ENCODE peak calls at places on chromosome 12, in five cellular contexts. One of them, this sample, is unnamed. For H3K4me1, the result is how much of the 10 kb centered on the place peaks cover.

GRCh38 chr12:33605776-33606175 is 166.2 kb upstream of the SYT10 start:
- DNase-seq in endothelial cell of umbilical vein: no peak
- DNase-seq in effector memory CD4-positive, alpha-beta T cell: no peak
- DNase-seq in psoas muscle: no peak
- DNase-seq in NT2/D1: peak
- DNase-seq in this sample: no peak

GRCh38 chr12:26088999-26089398 is 35.8 kb downstream of the BHLHE41 start:
- DNase-seq in endothelial cell of umbilical vein: no peak
- DNase-seq in effector memory CD4-positive, alpha-beta T cell: no peak
- DNase-seq in psoas muscle: no peak
- DNase-seq in NT2/D1: no peak
- DNase-seq in this sample: no peak

GRCh38 chr12:120598674-120599463 is 17.7 kb upstream of the POP5 start:
- DNase-seq in endothelial cell of umbilical vein: no peak
- DNase-seq in effector memory CD4-positive, alpha-beta T cell: no peak
- DNase-seq in psoas muscle: no peak
- DNase-seq in NT2/D1: no peak
- DNase-seq in this sample: peak

GRCh38 chr12:112270673-112271072 is 111.6 kb downstream of the HECTD4 start:
- DNase-seq in endothelial cell of umbilical vein: no peak
- DNase-seq in effector memory CD4-positive, alpha-beta T cell: no peak
- DNase-seq in psoas muscle: no peak
- DNase-seq in NT2/D1: no peak
- DNase-seq in this sample: no peak

GRCh38 chr12:112130461-112130998 is 5.2 kb downstream of the TRAFD1 start:
- DNase-seq in endothelial cell of umbilical vein: peak
- DNase-seq in effector memory CD4-positive, alpha-beta T cell: no peak
- DNase-seq in psoas muscle: no peak
- DNase-seq in NT2/D1: no peak
- DNase-seq in this sample: no peak

GRCh38 chr12:29879606-29880308 is 96.0 kb upstream of the TMTC1 start:
- DNase-seq in endothelial cell of umbilical vein: no peak
- DNase-seq in effector memory CD4-positive, alpha-beta T cell: no peak
- DNase-seq in psoas muscle: no peak
- DNase-seq in NT2/D1: peak
- DNase-seq in this sample: no peak

GRCh38 chr12:58980768-58981167 is 60.5 kb upstream of the LRIG3 start:
- DNase-seq in endothelial cell of umbilical vein: no peak
- DNase-seq in effector memory CD4-positive, alpha-beta T cell: no peak
- DNase-seq in psoas muscle: no peak
- DNase-seq in NT2/D1: no peak
- DNase-seq in this sample: no peak

GRCh38 chr12:19093218-19093617 is 36.3 kb upstream of the PLEKHA5 start:
- DNase-seq in endothelial cell of umbilical vein: no peak
- DNase-seq in effector memory CD4-positive, alpha-beta T cell: no peak
- DNase-seq in psoas muscle: no peak
- DNase-seq in NT2/D1: no peak
- DNase-seq in this sample: no peak

GRCh38 chr12:42463671-42464070 is 125.9 kb downstream of the PRICKLE1 start:
- DNase-seq in endothelial cell of umbilical vein: no peak
- DNase-seq in effector memory CD4-positive, alpha-beta T cell: no peak
- DNase-seq in psoas muscle: no peak
- DNase-seq in NT2/D1: no peak
- DNase-seq in this sample: no peak

GRCh38 chr12:94039199-94039840 is 109.1 kb upstream of the PLXNC1 start:
- DNase-seq in endothelial cell of umbilical vein: no peak
- DNase-seq in effector memory CD4-positive, alpha-beta T cell: no peak
- DNase-seq in psoas muscle: no peak
- DNase-seq in NT2/D1: no peak
- DNase-seq in this sample: no peak

GRCh38 chr12:108457006-108457733 is 57.9 kb upstream of the FICD start:
- DNase-seq in endothelial cell of umbilical vein: peak
- DNase-seq in effector memory CD4-positive, alpha-beta T cell: no peak
- DNase-seq in psoas muscle: no peak
- DNase-seq in NT2/D1: peak
- DNase-seq in this sample: no peak

GRCh38 chr12:88300931-88301330 is 158.8 kb downstream of the TMTC3 start:
- DNase-seq in endothelial cell of umbilical vein: no peak
- DNase-seq in effector memory CD4-positive, alpha-beta T cell: no peak
- DNase-seq in psoas muscle: no peak
- DNase-seq in NT2/D1: no peak
- DNase-seq in this sample: no peak

GRCh38 chr12:118164798-118165486 is 29.0 kb downstream of the PEBP1 start:
- DNase-seq in endothelial cell of umbilical vein: peak
- DNase-seq in effector memory CD4-positive, alpha-beta T cell: no peak
- DNase-seq in psoas muscle: no peak
- DNase-seq in NT2/D1: peak
- DNase-seq in this sample: no peak

GRCh38 chr12:54404061-54405004 is 14.7 kb downstream of the ITGA5 start:
- DNase-seq in endothelial cell of umbilical vein: peak
- DNase-seq in effector memory CD4-positive, alpha-beta T cell: peak
- DNase-seq in psoas muscle: no peak
- DNase-seq in NT2/D1: peak
- DNase-seq in this sample: no peak

GRCh38 chr12:77010637-77011548 is 54.5 kb downstream of the E2F7 start:
- DNase-seq in endothelial cell of umbilical vein: peak
- DNase-seq in effector memory CD4-positive, alpha-beta T cell: peak
- DNase-seq in psoas muscle: peak
- DNase-seq in NT2/D1: peak
- DNase-seq in this sample: peak

GRCh38 chr12:25940886-25941285 is 17.6 kb upstream of the RASSF8 start:
- DNase-seq in endothelial cell of umbilical vein: no peak
- DNase-seq in effector memory CD4-positive, alpha-beta T cell: no peak
- DNase-seq in psoas muscle: no peak
- DNase-seq in NT2/D1: no peak
- DNase-seq in this sample: no peak

GRCh38 chr12:95601626-95602025 is 50.4 kb upstream of the USP44 start:
- DNase-seq in endothelial cell of umbilical vein: no peak
- DNase-seq in effector memory CD4-positive, alpha-beta T cell: no peak
- DNase-seq in psoas muscle: no peak
- DNase-seq in NT2/D1: no peak
- DNase-seq in this sample: no peak

GRCh38 chr12:83042441-83043215 is 355.9 kb downstream of the TMTC2 start:
- DNase-seq in endothelial cell of umbilical vein: no peak
- DNase-seq in effector memory CD4-positive, alpha-beta T cell: no peak
- DNase-seq in psoas muscle: no peak
- DNase-seq in NT2/D1: no peak
- DNase-seq in this sample: no peak

GRCh38 chr12:1926274-1926673 is 7.8 kb upstream of the CACNA2D4 start:
- DNase-seq in endothelial cell of umbilical vein: no peak
- DNase-seq in effector memory CD4-positive, alpha-beta T cell: no peak
- DNase-seq in psoas muscle: no peak
- DNase-seq in NT2/D1: no peak
- DNase-seq in this sample: no peak

GRCh38 chr12:97960741-97961608 is 498.4 kb downstream of the RMST start:
- DNase-seq in endothelial cell of umbilical vein: peak
- DNase-seq in effector memory CD4-positive, alpha-beta T cell: no peak
- DNase-seq in psoas muscle: no peak
- DNase-seq in NT2/D1: peak
- DNase-seq in this sample: no peak

GRCh38 chr12:88924162-88924561 is 343.9 kb upstream of the KITLG start:
- DNase-seq in endothelial cell of umbilical vein: no peak
- DNase-seq in effector memory CD4-positive, alpha-beta T cell: no peak
- DNase-seq in psoas muscle: no peak
- DNase-seq in NT2/D1: no peak
- DNase-seq in this sample: no peak

GRCh38 chr12:57765003-57765697 is 1.7 kb downstream of the CYP27B1 start:
- DNase-seq in endothelial cell of umbilical vein: peak
- DNase-seq in effector memory CD4-positive, alpha-beta T cell: no peak
- DNase-seq in psoas muscle: peak
- DNase-seq in NT2/D1: no peak
- DNase-seq in this sample: peak

GRCh38 chr12:64826234-64826633 is 1.8 kb downstream of the TBC1D30 start:
- DNase-seq in endothelial cell of umbilical vein: peak
- DNase-seq in effector memory CD4-positive, alpha-beta T cell: no peak
- DNase-seq in psoas muscle: peak
- DNase-seq in NT2/D1: peak
- DNase-seq in this sample: peak

GRCh38 chr12:111807232-111807631 is 34.8 kb upstream of the MAPKAPK5 start:
- DNase-seq in endothelial cell of umbilical vein: no peak
- DNase-seq in effector memory CD4-positive, alpha-beta T cell: no peak
- DNase-seq in psoas muscle: no peak
- DNase-seq in NT2/D1: no peak
- DNase-seq in this sample: no peak

GRCh38 chr12:41277019-41277770 is 89.1 kb downstream of the PDZRN4 start:
- DNase-seq in endothelial cell of umbilical vein: peak
- DNase-seq in effector memory CD4-positive, alpha-beta T cell: no peak
- DNase-seq in psoas muscle: no peak
- DNase-seq in NT2/D1: peak
- DNase-seq in this sample: no peak

GRCh38 chr12:89234324-89235114 is 117.8 kb downstream of the DUSP6 start:
- DNase-seq in endothelial cell of umbilical vein: no peak
- DNase-seq in effector memory CD4-positive, alpha-beta T cell: no peak
- DNase-seq in psoas muscle: no peak
- DNase-seq in NT2/D1: no peak
- DNase-seq in this sample: no peak

GRCh38 chr12:42741771-42742510 is 152.4 kb upstream of the PRICKLE1 start:
- DNase-seq in endothelial cell of umbilical vein: no peak
- DNase-seq in effector memory CD4-positive, alpha-beta T cell: no peak
- DNase-seq in psoas muscle: no peak
- DNase-seq in NT2/D1: no peak
- DNase-seq in this sample: no peak

GRCh38 chr12:73514672-73515071 is 1023.0 kb upstream of the ATXN7L3B start:
- DNase-seq in endothelial cell of umbilical vein: no peak
- DNase-seq in effector memory CD4-positive, alpha-beta T cell: no peak
- DNase-seq in psoas muscle: no peak
- DNase-seq in NT2/D1: no peak
- DNase-seq in this sample: no peak

GRCh38 chr12:53995311-53996187 is 4.4 kb upstream of the HOXC9 start:
- DNase-seq in endothelial cell of umbilical vein: no peak
- DNase-seq in effector memory CD4-positive, alpha-beta T cell: no peak
- DNase-seq in psoas muscle: peak
- DNase-seq in NT2/D1: no peak
- DNase-seq in this sample: peak

GRCh38 chr12:113479578-113480335 is 8.1 kb upstream of the LHX5 start:
- DNase-seq in endothelial cell of umbilical vein: peak
- DNase-seq in effector memory CD4-positive, alpha-beta T cell: no peak
- DNase-seq in psoas muscle: no peak
- DNase-seq in NT2/D1: no peak
- DNase-seq in this sample: no peak
- H3K4me3 ChIP-seq in endothelial cell of umbilical vein: no peak
- H3K4me3 ChIP-seq in effector memory CD4-positive, alpha-beta T cell: no peak
- H3K4me3 ChIP-seq in psoas muscle: no peak
- H3K4me3 ChIP-seq in NT2/D1: peak
- H3K4me3 ChIP-seq in this sample: no peak

DNA sequence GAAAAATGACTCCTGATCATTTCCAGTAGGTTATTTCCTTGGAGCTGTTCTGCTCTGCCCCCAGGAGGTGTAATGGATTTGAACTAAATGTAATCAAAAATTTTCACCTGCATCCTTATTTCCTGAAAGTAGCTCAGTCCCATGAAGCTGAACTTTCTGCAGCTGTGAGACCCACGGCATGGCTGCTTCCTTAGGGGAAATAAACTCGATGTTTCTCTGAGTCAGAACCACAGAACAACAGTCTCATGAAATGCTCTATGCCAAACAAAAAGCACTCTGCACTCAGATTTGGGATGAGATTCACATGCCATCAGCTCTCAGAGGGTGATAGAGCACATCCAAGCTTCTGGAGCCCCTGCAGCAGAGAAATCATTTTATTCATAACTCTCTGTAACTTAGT is 224.1 kb upstream of the PLEKHG7 start:
- DNase-seq in endothelial cell of umbilical vein: peak
- DNase-seq in effector memory CD4-positive, alpha-beta T cell: no peak
- DNase-seq in psoas muscle: no peak
- DNase-seq in NT2/D1: no peak
- DNase-seq in this sample: no peak
- H3K4me1 ChIP-seq in endothelial cell of umbilical vein: under half
- H3K4me1 ChIP-seq in effector memory CD4-positive, alpha-beta T cell: under half
- H3K4me1 ChIP-seq in psoas muscle: under half
- H3K4me1 ChIP-seq in NT2/D1: under half
- H3K4me1 ChIP-seq in this sample: under half

DNA sequence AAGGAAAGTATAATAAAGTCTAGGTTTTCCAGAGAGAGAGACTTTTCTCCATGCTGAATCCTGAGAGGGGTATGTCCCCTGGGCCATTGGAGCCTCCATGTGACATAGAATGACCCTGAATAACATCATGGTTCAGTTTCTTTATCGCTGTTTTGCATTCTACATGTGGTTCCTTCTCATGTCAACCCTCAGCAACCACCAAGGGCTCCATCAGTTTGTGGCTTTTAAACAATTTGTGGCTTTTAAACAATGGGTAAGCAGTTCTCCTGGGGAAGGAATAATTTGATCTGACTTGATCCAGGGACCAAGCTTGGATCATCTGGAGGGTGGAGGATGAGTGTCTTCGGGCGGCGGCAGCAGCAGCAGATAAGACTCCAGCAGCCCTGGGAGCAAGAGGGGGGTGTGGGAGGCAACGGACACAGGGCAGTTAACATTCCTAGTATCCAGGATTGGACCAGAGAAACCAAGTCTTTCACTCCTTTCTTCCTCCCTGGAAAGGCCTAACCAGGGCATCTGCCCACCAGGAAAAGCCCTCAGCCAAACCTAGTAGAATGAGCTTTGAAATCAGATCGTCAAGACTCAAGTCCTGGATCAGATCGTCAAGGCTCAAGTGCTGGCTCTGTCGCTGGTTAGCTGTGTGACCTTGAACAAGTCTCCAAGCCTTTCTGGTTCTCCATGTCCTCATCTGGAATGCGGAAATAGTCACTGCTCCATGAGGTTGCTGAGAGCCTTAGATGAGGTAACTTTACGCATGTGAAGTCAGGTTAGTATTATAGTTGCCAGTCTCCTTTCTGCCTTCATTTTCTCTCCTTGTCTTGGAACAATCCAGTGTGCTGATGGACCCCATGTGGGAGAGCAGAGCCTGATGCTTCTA is 27.8 kb upstream of the FAM222A start:
- DNase-seq in endothelial cell of umbilical vein: no peak
- DNase-seq in effector memory CD4-positive, alpha-beta T cell: no peak
- DNase-seq in psoas muscle: no peak
- DNase-seq in NT2/D1: no peak
- DNase-seq in this sample: peak
- H3K4me3 ChIP-seq in endothelial cell of umbilical vein: no peak
- H3K4me3 ChIP-seq in effector memory CD4-positive, alpha-beta T cell: no peak
- H3K4me3 ChIP-seq in psoas muscle: no peak
- H3K4me3 ChIP-seq in NT2/D1: no peak
- H3K4me3 ChIP-seq in this sample: no peak

GRCh38 chr12:128856035-128856790 is 2.9 kb downstream of the GLT1D1 start:
- DNase-seq in endothelial cell of umbilical vein: no peak
- DNase-seq in effector memory CD4-positive, alpha-beta T cell: no peak
- DNase-seq in psoas muscle: no peak
- DNase-seq in NT2/D1: no peak
- DNase-seq in this sample: no peak
- H3K4me1 ChIP-seq in endothelial cell of umbilical vein: under half
- H3K4me1 ChIP-seq in effector memory CD4-positive, alpha-beta T cell: under half
- H3K4me1 ChIP-seq in psoas muscle: under half
- H3K4me1 ChIP-seq in NT2/D1: under half
- H3K4me1 ChIP-seq in this sample: under half

This sample was measured in kidney.